ENCODE peak calls at places on chromosomes 5 and 9, in five cellular contexts. One of them, this sample, is unnamed.

GRCh38 chr5:92795633-92796032 is 785.4 kb downstream of the NR2F1-AS1 start:
- DNase-seq in Calu3: peak
- DNase-seq in SW 1271: no peak
- DNase-seq in MCF 10A: no peak
- DNase-seq in effector memory CD4-positive, alpha-beta T cell: no peak
- DNase-seq in this sample: no peak

GRCh38 chr9:840343-840742 is 1.2 kb upstream of the DMRT1 start:
- DNase-seq in Calu3: no peak
- DNase-seq in SW 1271: no peak
- DNase-seq in MCF 10A: no peak
- DNase-seq in effector memory CD4-positive, alpha-beta T cell: no peak
- DNase-seq in this sample: no peak

GRCh38 chr5:111782171-111782570 is 25.2 kb upstream of the NREP start:
- DNase-seq in Calu3: no peak
- DNase-seq in MCF 10A: peak
- DNase-seq in SW 1271: no peak
- DNase-seq in effector memory CD4-positive, alpha-beta T cell: no peak
- DNase-seq in this sample: no peak

GRCh38 chr5:1901983-1902382 is 19.3 kb upstream of the IRX4 start:
- DNase-seq in MCF 10A: no peak
- DNase-seq in SW 1271: no peak
- DNase-seq in effector memory CD4-positive, alpha-beta T cell: no peak
- DNase-seq in Calu3: no peak
- DNase-seq in this sample: no peak

GRCh38 chr9:33024966-33025571 is at the start of gene DNAJA1:
- DNase-seq in MCF 10A: peak
- DNase-seq in Calu3: peak
- DNase-seq in effector memory CD4-positive, alpha-beta T cell: peak
- DNase-seq in SW 1271: peak
- DNase-seq in this sample: peak

GRCh38 chr9:818958-819357 is 22.5 kb upstream of the DMRT1 start:
- DNase-seq in effector memory CD4-positive, alpha-beta T cell: no peak
- DNase-seq in Calu3: no peak
- DNase-seq in MCF 10A: no peak
- DNase-seq in SW 1271: no peak
- DNase-seq in this sample: no peak

GRCh38 chr5:74919487-74919886 is 53.3 kb upstream of the FAM169A start:
- DNase-seq in Calu3: no peak
- DNase-seq in MCF 10A: peak
- DNase-seq in effector memory CD4-positive, alpha-beta T cell: no peak
- DNase-seq in SW 1271: peak
- DNase-seq in this sample: no peak

GRCh38 chr5:61351733-61352132 is 19.7 kb downstream of the ZSWIM6 start:
- DNase-seq in SW 1271: no peak
- DNase-seq in Calu3: no peak
- DNase-seq in effector memory CD4-positive, alpha-beta T cell: no peak
- DNase-seq in MCF 10A: no peak
- DNase-seq in this sample: no peak

GRCh38 chr9:133385452-133385851 is 9.3 kb downstream of the STKLD1 start:
- DNase-seq in SW 1271: no peak
- DNase-seq in Calu3: no peak
- DNase-seq in effector memory CD4-positive, alpha-beta T cell: no peak
- DNase-seq in MCF 10A: no peak
- DNase-seq in this sample: no peak

GRCh38 chr5:23223846-23224245 is 283.6 kb upstream of the PRDM9 start:
- DNase-seq in MCF 10A: peak
- DNase-seq in SW 1271: peak
- DNase-seq in Calu3: no peak
- DNase-seq in effector memory CD4-positive, alpha-beta T cell: no peak
- DNase-seq in this sample: no peak

GRCh38 chr5:181028032-181028819 is 11.8 kb upstream of the BTNL9 start:
- DNase-seq in MCF 10A: no peak
- DNase-seq in SW 1271: no peak
- DNase-seq in effector memory CD4-positive, alpha-beta T cell: no peak
- DNase-seq in Calu3: peak
- DNase-seq in this sample: no peak

GRCh38 chr9:116689117-116689516 is 2.0 kb downstream of the TRIM32 start:
- DNase-seq in effector memory CD4-positive, alpha-beta T cell: no peak
- DNase-seq in Calu3: no peak
- DNase-seq in MCF 10A: no peak
- DNase-seq in SW 1271: no peak
- DNase-seq in this sample: no peak

GRCh38 chr5:35305336-35306020 is 75.2 kb upstream of the PRLR start:
- DNase-seq in SW 1271: no peak
- DNase-seq in effector memory CD4-positive, alpha-beta T cell: no peak
- DNase-seq in Calu3: no peak
- DNase-seq in MCF 10A: peak
- DNase-seq in this sample: no peak

GRCh38 chr5:140497897-140498296 is 49.6 kb upstream of the EIF4EBP3 start:
- DNase-seq in Calu3: no peak
- DNase-seq in effector memory CD4-positive, alpha-beta T cell: no peak
- DNase-seq in MCF 10A: peak
- DNase-seq in SW 1271: no peak
- DNase-seq in this sample: no peak

GRCh38 chr5:143440448-143441102 is 37.1 kb upstream of the NR3C1 start:
- DNase-seq in MCF 10A: no peak
- DNase-seq in SW 1271: no peak
- DNase-seq in Calu3: no peak
- DNase-seq in effector memory CD4-positive, alpha-beta T cell: no peak
- DNase-seq in this sample: no peak

GRCh38 chr9:137275937-137276756 is 1.4 kb upstream of the TOR4A start:
- DNase-seq in MCF 10A: no peak
- DNase-seq in Calu3: no peak
- DNase-seq in SW 1271: no peak
- DNase-seq in effector memory CD4-positive, alpha-beta T cell: no peak
- DNase-seq in this sample: no peak

GRCh38 chr5:43000198-43000840 is 39.8 kb downstream of the ANXA2R start:
- DNase-seq in MCF 10A: no peak
- DNase-seq in Calu3: peak
- DNase-seq in effector memory CD4-positive, alpha-beta T cell: no peak
- DNase-seq in SW 1271: no peak
- DNase-seq in this sample: no peak

GRCh38 chr5:169980418-169981053 is at the start of gene INSYN2B:
- DNase-seq in effector memory CD4-positive, alpha-beta T cell: no peak
- DNase-seq in Calu3: peak
- DNase-seq in SW 1271: peak
- DNase-seq in MCF 10A: peak
- DNase-seq in this sample: no peak

GRCh38 chr9:89365532-89365912 is 47.2 kb downstream of the SECISBP2 start:
- DNase-seq in effector memory CD4-positive, alpha-beta T cell: no peak
- DNase-seq in SW 1271: no peak
- DNase-seq in Calu3: no peak
- DNase-seq in MCF 10A: no peak
- DNase-seq in this sample: no peak

GRCh38 chr9:123360161-123361085 is 4.4 kb downstream of the CRB2 start:
- DNase-seq in effector memory CD4-positive, alpha-beta T cell: no peak
- DNase-seq in MCF 10A: no peak
- DNase-seq in Calu3: peak
- DNase-seq in SW 1271: no peak
- DNase-seq in this sample: no peak

GRCh38 chr5:169158764-169159163 is 142.2 kb downstream of the SLIT3 start:
- DNase-seq in Calu3: no peak
- DNase-seq in SW 1271: no peak
- DNase-seq in effector memory CD4-positive, alpha-beta T cell: no peak
- DNase-seq in MCF 10A: no peak
- DNase-seq in this sample: no peak

GRCh38 chr5:10513501-10514442 is 50.1 kb upstream of the ANKRD33B start:
- DNase-seq in Calu3: no peak
- DNase-seq in effector memory CD4-positive, alpha-beta T cell: no peak
- DNase-seq in SW 1271: peak
- DNase-seq in MCF 10A: no peak
- DNase-seq in this sample: no peak

GRCh38 chr5:181189363-181189961 is 15.5 kb downstream of the TRIM7 start:
- DNase-seq in SW 1271: no peak
- DNase-seq in effector memory CD4-positive, alpha-beta T cell: no peak
- DNase-seq in MCF 10A: peak
- DNase-seq in Calu3: no peak
- DNase-seq in this sample: no peak

GRCh38 chr9:124037790-124038189 is 26.2 kb downstream of the LHX2 start:
- DNase-seq in Calu3: no peak
- DNase-seq in SW 1271: no peak
- DNase-seq in effector memory CD4-positive, alpha-beta T cell: no peak
- DNase-seq in MCF 10A: no peak
- DNase-seq in this sample: no peak

This sample was measured in effector CD4-positive, alpha-beta T cell.